ENCODE peak calls at places on chromosomes 13 and 19, in five cellular contexts. One of them, this sample, is unnamed.

GRCh38 chr19:52692431-52693008 is 42.3 kb downstream of the ZNF611 start:
- DNase-seq in left ventricle myocardium inferior: no peak
- DNase-seq in astrocyte of the cerebellum: no peak
- DNase-seq in Peyer's patch: no peak
- DNase-seq in RWPE1: no peak
- DNase-seq in this sample: no peak

GRCh38 chr13:110790371-110790770 is 76.9 kb downstream of the ING1 start:
- DNase-seq in RWPE1: no peak
- DNase-seq in Peyer's patch: no peak
- DNase-seq in astrocyte of the cerebellum: no peak
- DNase-seq in left ventricle myocardium inferior: no peak
- DNase-seq in this sample: no peak

GRCh38 chr19:6241680-6242079 is 38.1 kb downstream of the MLLT1 start:
- DNase-seq in left ventricle myocardium inferior: peak
- DNase-seq in astrocyte of the cerebellum: no peak
- DNase-seq in Peyer's patch: peak
- DNase-seq in RWPE1: no peak
- DNase-seq in this sample: peak

GRCh38 chr13:110758195-110758594 is 44.7 kb downstream of the ING1 start:
- DNase-seq in Peyer's patch: no peak
- DNase-seq in RWPE1: no peak
- DNase-seq in astrocyte of the cerebellum: peak
- DNase-seq in left ventricle myocardium inferior: no peak
- DNase-seq in this sample: no peak

GRCh38 chr13:110957181-110957884 is 42.5 kb upstream of the ANKRD10 start:
- DNase-seq in Peyer's patch: no peak
- DNase-seq in RWPE1: no peak
- DNase-seq in astrocyte of the cerebellum: no peak
- DNase-seq in left ventricle myocardium inferior: no peak
- DNase-seq in this sample: no peak

GRCh38 chr19:16590876-16591802 is 18.9 kb upstream of the SLC35E1 start:
- DNase-seq in RWPE1: no peak
- DNase-seq in Peyer's patch: no peak
- DNase-seq in left ventricle myocardium inferior: no peak
- DNase-seq in astrocyte of the cerebellum: no peak
- DNase-seq in this sample: no peak

GRCh38 chr19:41746593-41747227 is 8.6 kb upstream of the CEACAM6 start:
- DNase-seq in RWPE1: peak
- DNase-seq in astrocyte of the cerebellum: peak
- DNase-seq in Peyer's patch: peak
- DNase-seq in left ventricle myocardium inferior: no peak
- DNase-seq in this sample: peak

GRCh38 chr13:97884707-97885468 is 68.6 kb upstream of the IPO5 start:
- DNase-seq in Peyer's patch: no peak
- DNase-seq in left ventricle myocardium inferior: no peak
- DNase-seq in RWPE1: no peak
- DNase-seq in astrocyte of the cerebellum: no peak
- DNase-seq in this sample: no peak

GRCh38 chr19:16657384-16657783 is 2.6 kb downstream of the SMIM7 start:
- DNase-seq in RWPE1: no peak
- DNase-seq in astrocyte of the cerebellum: no peak
- DNase-seq in Peyer's patch: no peak
- DNase-seq in left ventricle myocardium inferior: no peak
- DNase-seq in this sample: no peak

GRCh38 chr13:55410398-55411330 is 1730.1 kb upstream of the PRR20A start:
- DNase-seq in left ventricle myocardium inferior: no peak
- DNase-seq in Peyer's patch: no peak
- DNase-seq in RWPE1: no peak
- DNase-seq in astrocyte of the cerebellum: no peak
- DNase-seq in this sample: no peak

GRCh38 chr13:29875646-29876045 is 25.2 kb upstream of the UBL3 start:
- DNase-seq in left ventricle myocardium inferior: no peak
- DNase-seq in astrocyte of the cerebellum: no peak
- DNase-seq in RWPE1: no peak
- DNase-seq in Peyer's patch: no peak
- DNase-seq in this sample: no peak

GRCh38 chr13:84831666-84832657 is 949.7 kb upstream of the SLITRK1 start:
- DNase-seq in left ventricle myocardium inferior: no peak
- DNase-seq in RWPE1: no peak
- DNase-seq in Peyer's patch: no peak
- DNase-seq in astrocyte of the cerebellum: no peak
- DNase-seq in this sample: no peak

GRCh38 chr19:641702-642101 is 2.0 kb downstream of the FGF22 start:
- DNase-seq in Peyer's patch: no peak
- DNase-seq in RWPE1: no peak
- DNase-seq in astrocyte of the cerebellum: no peak
- DNase-seq in left ventricle myocardium inferior: no peak
- DNase-seq in this sample: no peak

GRCh38 chr19:57813919-57814504 is 701 bp downstream of the ZNF552 start:
- DNase-seq in RWPE1: peak
- DNase-seq in astrocyte of the cerebellum: no peak
- DNase-seq in left ventricle myocardium inferior: no peak
- DNase-seq in Peyer's patch: no peak
- DNase-seq in this sample: no peak

GRCh38 chr19:34145741-34146202 is 26.5 kb upstream of the LSM14A start:
- DNase-seq in astrocyte of the cerebellum: peak
- DNase-seq in Peyer's patch: no peak
- DNase-seq in left ventricle myocardium inferior: no peak
- DNase-seq in RWPE1: peak
- DNase-seq in this sample: peak

GRCh38 chr13:20851844-20852402 is 50.6 kb downstream of the XPO4 start:
- DNase-seq in left ventricle myocardium inferior: no peak
- DNase-seq in Peyer's patch: no peak
- DNase-seq in astrocyte of the cerebellum: no peak
- DNase-seq in RWPE1: no peak
- DNase-seq in this sample: no peak

GRCh38 chr13:111469450-111469849 is 149.0 kb downstream of the TEX29 start:
- DNase-seq in RWPE1: no peak
- DNase-seq in Peyer's patch: no peak
- DNase-seq in astrocyte of the cerebellum: no peak
- DNase-seq in left ventricle myocardium inferior: no peak
- DNase-seq in this sample: peak

GRCh38 chr13:44576396-44577235 is 486 bp upstream of the TSC22D1 start:
- DNase-seq in astrocyte of the cerebellum: no peak
- DNase-seq in RWPE1: peak
- DNase-seq in Peyer's patch: no peak
- DNase-seq in left ventricle myocardium inferior: peak
- DNase-seq in this sample: no peak

GRCh38 chr13:20118268-20119140 is 42.3 kb downstream of the GJA3 start:
- DNase-seq in Peyer's patch: peak
- DNase-seq in RWPE1: no peak
- DNase-seq in astrocyte of the cerebellum: no peak
- DNase-seq in left ventricle myocardium inferior: peak
- DNase-seq in this sample: peak

GRCh38 chr19:8373867-8374813 is 10.2 kb downstream of the ANGPTL4 start:
- DNase-seq in RWPE1: no peak
- DNase-seq in left ventricle myocardium inferior: no peak
- DNase-seq in Peyer's patch: peak
- DNase-seq in astrocyte of the cerebellum: no peak
- DNase-seq in this sample: peak

GRCh38 chr19:19774354-19775033 is 41.6 kb upstream of the ZNF14 start:
- DNase-seq in RWPE1: no peak
- DNase-seq in left ventricle myocardium inferior: no peak
- DNase-seq in Peyer's patch: no peak
- DNase-seq in astrocyte of the cerebellum: no peak
- DNase-seq in this sample: no peak

GRCh38 chr13:25733061-25733491 is 318.7 kb downstream of the SHISA2 start:
- DNase-seq in RWPE1: peak
- DNase-seq in left ventricle myocardium inferior: no peak
- DNase-seq in Peyer's patch: no peak
- DNase-seq in astrocyte of the cerebellum: peak
- DNase-seq in this sample: no peak

GRCh38 chr19:44476559-44477408 is 23.5 kb downstream of the ZNF180 start:
- DNase-seq in left ventricle myocardium inferior: no peak
- DNase-seq in astrocyte of the cerebellum: no peak
- DNase-seq in RWPE1: no peak
- DNase-seq in Peyer's patch: no peak
- DNase-seq in this sample: no peak

GRCh38 chr13:80337011-80337688 is 3.8 kb downstream of the SPRY2 start:
- DNase-seq in RWPE1: no peak
- DNase-seq in astrocyte of the cerebellum: no peak
- DNase-seq in Peyer's patch: peak
- DNase-seq in left ventricle myocardium inferior: no peak
- DNase-seq in this sample: no peak

GRCh38 chr13:72959643-72960042 is 99.2 kb upstream of the KLF5 start:
- DNase-seq in Peyer's patch: no peak
- DNase-seq in RWPE1: peak
- DNase-seq in left ventricle myocardium inferior: no peak
- DNase-seq in astrocyte of the cerebellum: no peak
- DNase-seq in this sample: no peak

GRCh38 chr13:21834511-21834910 is 163.6 kb downstream of the FGF9 start:
- DNase-seq in Peyer's patch: no peak
- DNase-seq in astrocyte of the cerebellum: no peak
- DNase-seq in left ventricle myocardium inferior: no peak
- DNase-seq in RWPE1: no peak
- DNase-seq in this sample: no peak

GRCh38 chr19:15841875-15842569 is 26.6 kb upstream of the OR10H1 start:
- DNase-seq in astrocyte of the cerebellum: no peak
- DNase-seq in left ventricle myocardium inferior: no peak
- DNase-seq in Peyer's patch: no peak
- DNase-seq in RWPE1: no peak
- DNase-seq in this sample: no peak

GRCh38 chr19:55913643-55914268 is 18.4 kb downstream of the NLRP13 start:
- DNase-seq in left ventricle myocardium inferior: no peak
- DNase-seq in Peyer's patch: no peak
- DNase-seq in RWPE1: no peak
- DNase-seq in astrocyte of the cerebellum: no peak
- DNase-seq in this sample: no peak
- TF ChIP-seq CTCF in left ventricle myocardium inferior: no peak
- TF ChIP-seq CTCF in Peyer's patch: no peak
- TF ChIP-seq CTCF in RWPE1: no peak
- TF ChIP-seq CTCF in astrocyte of the cerebellum: no peak
- TF ChIP-seq CTCF in this sample: no peak

GRCh38 chr13:38103851-38104250 is 234.3 kb upstream of the TRPC4 start:
- DNase-seq in Peyer's patch: no peak
- DNase-seq in astrocyte of the cerebellum: no peak
- DNase-seq in RWPE1: no peak
- DNase-seq in left ventricle myocardium inferior: no peak
- DNase-seq in this sample: no peak
- TF ChIP-seq CTCF in Peyer's patch: no peak
- TF ChIP-seq CTCF in astrocyte of the cerebellum: no peak
- TF ChIP-seq CTCF in RWPE1: no peak
- TF ChIP-seq CTCF in left ventricle myocardium inferior: no peak
- TF ChIP-seq CTCF in this sample: no peak

GRCh38 chr19:43101950-43102349 is 19.4 kb upstream of the PSG2 start:
- DNase-seq in left ventricle myocardium inferior: no peak
- DNase-seq in astrocyte of the cerebellum: no peak
- DNase-seq in Peyer's patch: no peak
- DNase-seq in RWPE1: no peak
- DNase-seq in this sample: no peak
- TF ChIP-seq CTCF in left ventricle myocardium inferior: no peak
- TF ChIP-seq CTCF in astrocyte of the cerebellum: no peak
- TF ChIP-seq CTCF in Peyer's patch: no peak
- TF ChIP-seq CTCF in RWPE1: no peak
- TF ChIP-seq CTCF in this sample: no peak

DNA sequence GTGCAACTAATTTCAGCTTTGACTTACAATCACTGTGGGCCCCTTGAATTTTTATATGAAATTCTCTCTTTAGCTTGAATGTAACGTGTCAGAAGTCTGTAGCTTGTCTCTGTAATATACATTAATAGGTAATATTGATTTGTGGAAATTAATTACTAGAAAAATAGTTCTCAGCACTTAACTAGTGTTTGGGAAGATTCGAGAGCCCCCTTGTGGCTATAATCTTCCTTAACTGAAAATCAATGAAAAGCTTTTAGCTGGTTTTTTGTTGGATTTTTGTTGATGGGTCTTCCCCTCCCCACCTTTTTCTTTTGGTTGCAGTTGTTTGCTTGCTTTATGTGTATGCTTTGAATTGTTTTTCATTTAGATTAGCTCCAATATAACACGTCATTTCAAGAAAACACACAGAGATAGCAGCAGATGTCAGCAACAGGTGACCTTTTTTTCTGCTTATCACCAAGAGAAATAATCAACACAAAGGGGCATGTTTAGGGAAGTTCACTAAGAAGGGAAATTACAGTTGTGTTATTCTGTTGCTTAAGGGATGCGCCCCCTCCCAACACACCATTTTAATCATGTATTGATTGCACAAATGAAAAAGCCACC is 176.8 kb downstream of the OXGR1 start:
- DNase-seq in Peyer's patch: no peak
- DNase-seq in RWPE1: no peak
- DNase-seq in left ventricle myocardium inferior: no peak
- DNase-seq in astrocyte of the cerebellum: no peak
- DNase-seq in this sample: no peak
- TF ChIP-seq CTCF in Peyer's patch: no peak
- TF ChIP-seq CTCF in RWPE1: peak
- TF ChIP-seq CTCF in left ventricle myocardium inferior: peak
- TF ChIP-seq CTCF in astrocyte of the cerebellum: peak
- TF ChIP-seq CTCF in this sample: peak

GRCh38 chr13:43026262-43026661 is 2.9 kb downstream of the DNAJC15 start:
- DNase-seq in astrocyte of the cerebellum: no peak
- DNase-seq in RWPE1: no peak
- DNase-seq in left ventricle myocardium inferior: no peak
- DNase-seq in Peyer's patch: no peak
- DNase-seq in this sample: no peak

GRCh38 chr13:43020794-43021193 is 2.6 kb upstream of the DNAJC15 start:
- DNase-seq in Peyer's patch: no peak
- DNase-seq in left ventricle myocardium inferior: no peak
- DNase-seq in astrocyte of the cerebellum: no peak
- DNase-seq in RWPE1: no peak
- DNase-seq in this sample: no peak

GRCh38 chr13:43021926-43022670 is 1.3 kb upstream of the DNAJC15 start:
- DNase-seq in astrocyte of the cerebellum: no peak
- DNase-seq in left ventricle myocardium inferior: no peak
- DNase-seq in Peyer's patch: no peak
- DNase-seq in RWPE1: no peak
- DNase-seq in this sample: no peak

GRCh38 chr13:43019811-43020210 is 3.6 kb upstream of the DNAJC15 start:
- DNase-seq in RWPE1: no peak
- DNase-seq in left ventricle myocardium inferior: no peak
- DNase-seq in astrocyte of the cerebellum: no peak
- DNase-seq in Peyer's patch: no peak
- DNase-seq in this sample: no peak

DNA sequence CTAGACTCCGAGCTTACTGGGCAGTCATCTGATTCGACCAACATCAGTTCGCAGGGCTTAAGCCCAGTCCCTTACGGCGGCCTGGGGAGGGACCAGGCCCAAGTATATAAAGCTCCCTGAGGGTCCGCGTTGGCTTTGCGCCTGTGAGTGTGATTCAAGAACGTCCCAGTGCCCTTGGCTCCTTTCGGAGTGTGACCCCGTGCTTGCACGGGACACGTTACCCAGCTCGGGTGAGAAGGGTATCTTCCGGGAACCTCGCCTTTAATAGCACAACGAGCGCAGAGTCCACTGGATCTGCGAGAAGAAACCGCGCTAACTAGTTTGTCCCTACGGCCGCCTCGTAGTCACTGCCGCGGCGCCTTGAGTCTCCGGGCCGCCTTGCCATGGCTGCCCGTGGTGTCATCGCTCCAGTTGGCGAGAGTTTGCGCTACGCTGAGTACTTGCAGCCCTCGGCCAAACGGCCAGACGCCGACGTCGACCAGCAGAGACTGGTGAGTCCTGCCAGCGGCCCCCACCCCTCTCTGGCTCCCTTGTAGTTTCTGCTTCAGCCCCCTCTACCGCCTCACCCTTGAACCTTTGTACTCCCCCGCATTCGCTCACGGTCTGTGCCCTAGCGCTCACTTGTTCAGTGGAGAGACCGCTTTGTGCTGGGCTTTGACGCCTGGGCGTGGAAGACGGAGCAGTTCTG is at the start of gene DNAJC15:
- DNase-seq in RWPE1: no peak
- DNase-seq in astrocyte of the cerebellum: peak
- DNase-seq in Peyer's patch: peak
- DNase-seq in left ventricle myocardium inferior: peak
- DNase-seq in this sample: peak
- TF ChIP-seq CTCF in RWPE1: no peak
- TF ChIP-seq CTCF in astrocyte of the cerebellum: peak
- TF ChIP-seq CTCF in Peyer's patch: no peak
- TF ChIP-seq CTCF in left ventricle myocardium inferior: peak
- TF ChIP-seq CTCF in this sample: no peak